ENCODE peak calls at places on chromosome 10, in six cellular contexts. H, F, W, P, N and D are unnamed samples.

GRCh38 chr10:485776-486572 is 203.5 kb downstream of the DIP2C start:
- DNase-seq in H (no peak), F (no peak), W (no peak), P (peak; percentile 86), N (no peak), D (no peak)

GRCh38 chr10:42953684-42954674 is 122.9 kb upstream of the RET start:
- DNase-seq in H (no peak), F (no peak), W (no peak), P (peak; percentile 32), N (no peak), D (no peak)

GRCh38 chr10:7872041-7872442 is 53.7 kb downstream of the TAF3 start:
- DNase-seq in H (no peak), F (no peak), W (no peak), P (no peak), N (peak; percentile 5), D (peak; percentile 17)

GRCh38 chr10:15543994-15544393 is 172.9 kb upstream of the FAM171A1 start:
- DNase-seq in H (no peak), F (no peak), W (no peak), P (no peak), N (no peak), D (no peak)

GRCh38 chr10:131260031-131260430 is 51.5 kb downstream of the TCERG1L start:
- DNase-seq in H (no peak), F (no peak), W (no peak), P (peak; percentile 50), N (no peak), D (no peak)

GRCh38 chr10:79070091-79070610 is 1.4 kb downstream of the ZMIZ1 start:
- DNase-seq in H (peak; percentile 50), F (no peak), W (no peak), P (peak; percentile 83), N (peak; percentile 43), D (no peak)

GRCh38 chr10:909831-910230 is 21.7 kb downstream of the LARP4B start:
- DNase-seq in H (no peak), F (peak; percentile 66), W (no peak), P (no peak), N (no peak), D (no peak)

GRCh38 chr10:95552680-95553342 is 8.4 kb downstream of the SORBS1 start:
- DNase-seq in H (no peak), F (no peak), W (no peak), P (no peak), N (no peak), D (peak; percentile 33)

GRCh38 chr10:131461093-131461492 is 149.6 kb upstream of the TCERG1L start:
- DNase-seq in H (no peak), F (no peak), W (no peak), P (no peak), N (no peak), D (no peak)

GRCh38 chr10:29827512-29827911 is 192.7 kb upstream of the SVIL start:
- DNase-seq in H (no peak), F (no peak), W (no peak), P (no peak), N (no peak), D (no peak)

GRCh38 chr10:60524541-60524940 is 134.9 kb upstream of the ANK3 start:
- DNase-seq in H (no peak), F (peak; percentile 95), W (no peak), P (no peak), N (no peak), D (peak; percentile 81)

DNA sequence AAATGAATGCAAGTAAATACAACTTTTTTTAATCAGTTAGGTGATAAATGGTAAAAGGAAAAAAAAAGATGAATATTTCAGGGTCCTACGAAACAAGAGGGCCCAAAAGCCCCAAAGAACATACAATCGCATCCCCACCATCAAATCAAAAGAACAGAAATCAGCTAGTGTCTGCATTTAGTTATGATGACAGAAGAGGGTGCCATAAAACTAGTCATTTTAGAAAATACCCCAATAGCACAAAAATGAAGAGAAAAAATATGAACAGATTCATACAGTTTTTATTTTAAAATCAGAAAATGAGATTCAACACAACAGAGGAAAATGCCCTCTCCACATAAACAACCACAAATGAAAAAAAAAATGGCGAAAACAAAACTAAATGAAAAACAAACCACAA is 905.5 kb downstream of the REEP3 start:
- DNase-seq in H (no peak), F (no peak), W (no peak), P (no peak), N (no peak), D (no peak)
- H3K36me3 ChIP-seq in H (no peaks in the 10 kb centered on the region), F (no peaks in the 10 kb centered on the region), W (no peaks in the 10 kb centered on the region), P (no peaks in the 10 kb centered on the region), N (no peaks in the 10 kb centered on the region), D (no peaks in the 10 kb centered on the region)

GRCh38 chr10:23174075-23174973 is 17.8 kb upstream of the PTF1A start:
- DNase-seq in H (no peak), F (no peak), W (no peak), P (no peak), N (no peak), D (no peak)
- TF ChIP-seq CTCF in H (no peak), F (no peak), W (no peak), P (no peak), N (no peak), D (no peak)

DNA sequence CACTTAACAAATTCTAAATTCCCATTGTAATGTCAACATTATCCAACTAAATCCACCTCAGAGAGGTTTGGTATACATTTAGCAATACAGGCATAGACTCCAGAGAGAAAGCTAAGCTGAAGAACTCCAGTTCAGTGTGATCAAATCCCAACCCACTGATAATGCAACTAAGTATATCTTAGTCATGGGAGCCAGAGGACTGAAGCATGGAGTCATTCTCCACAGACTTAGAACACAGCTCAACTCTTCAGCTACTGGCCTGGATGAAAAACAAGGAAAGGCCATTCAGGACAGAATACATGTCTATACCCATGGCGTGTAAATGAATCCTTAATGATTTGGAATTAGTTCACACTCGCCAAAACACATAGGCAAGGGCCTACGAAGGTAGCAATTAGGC is 27.9 kb downstream of the NOC3L start:
- DNase-seq in H (no peak), F (no peak), W (no peak), P (no peak), N (no peak), D (no peak)
- H3K36me3 ChIP-seq in H (no peaks in the 10 kb centered on the region), F (peaks cover 71% of the 10 kb centered on the region), W (no peaks in the 10 kb centered on the region), P (peaks cover 32% of the 10 kb centered on the region), N (peaks cover 20% of the 10 kb centered on the region), D (peaks cover 5% of the 10 kb centered on the region)

GRCh38 chr10:111856631-111857030 is 326.9 kb downstream of the GPAM start:
- DNase-seq in H (no peak), F (no peak), W (no peak), P (no peak), N (no peak), D (no peak)
- TF ChIP-seq CTCF in H (no peak), F (peak; percentile 28), W (no peak), P (peak; percentile 6), N (no peak), D (no peak)

GRCh38 chr10:133399123-133399601 is 5.2 kb downstream of the MTG1 start:
- DNase-seq in H (no peak), F (no peak), W (no peak), P (peak; percentile 53), N (no peak), D (no peak)
- H3K36me3 ChIP-seq in H (peaks cover 21% of the 10 kb centered on the region), F (peaks cover 22% of the 10 kb centered on the region), W (no peaks in the 10 kb centered on the region), P (peaks cover 24% of the 10 kb centered on the region), N (no peaks in the 10 kb centered on the region), D (peaks cover 33% of the 10 kb centered on the region)

GRCh38 chr10:16856092-16856491 is 38.9 kb upstream of the RSU1 start:
- DNase-seq in H (no peak), F (peak; percentile 33), W (no peak), P (no peak), N (no peak), D (peak; percentile 39)

GRCh38 chr10:16856567-16856966 is 39.3 kb upstream of the RSU1 start:
- DNase-seq in H (no peak), F (peak; percentile 78), W (no peak), P (no peak), N (no peak), D (no peak)

GRCh38 chr10:16853809-16854208 is 36.6 kb upstream of the RSU1 start:
- DNase-seq in H (no peak), F (no peak), W (no peak), P (no peak), N (no peak), D (no peak)

GRCh38 chr10:16854623-16855022 is 37.4 kb upstream of the RSU1 start:
- DNase-seq in H (no peak), F (peak; percentile 47), W (no peak), P (no peak), N (no peak), D (peak; percentile 70)

DNA sequence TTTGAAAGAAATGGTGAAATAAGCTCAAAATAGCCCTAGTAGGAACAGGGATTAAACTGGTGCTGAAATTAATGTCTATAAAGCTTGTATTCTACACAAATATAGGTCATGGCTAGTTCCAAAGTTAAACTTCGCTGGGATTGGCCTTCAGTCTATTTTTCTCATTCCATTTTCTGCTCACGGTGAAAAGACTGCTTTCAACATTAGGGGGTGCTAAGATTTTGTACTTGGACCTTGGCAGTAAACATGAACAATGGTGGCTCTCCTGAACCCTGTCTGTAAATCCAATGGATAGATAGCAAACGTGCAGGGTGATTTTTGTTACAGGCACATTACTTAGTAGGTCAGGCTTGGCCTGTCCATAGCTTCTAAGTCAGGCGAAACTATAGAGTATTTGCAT is 36.0 kb upstream of the RSU1 start:
- DNase-seq in H (no peak), F (peak; percentile 32), W (no peak), P (no peak), N (no peak), D (peak; percentile 36)
- TF ChIP-seq CTCF in H (no peak), F (peak; percentile 51), W (no peak), P (no peak), N (no peak), D (peak; percentile 24)

GRCh38 chr10:3365630-3366029 is 193.0 kb upstream of the PITRM1 start:
- DNase-seq in H (no peak), F (no peak), W (no peak), P (no peak), N (peak; percentile 1), D (peak; percentile 86)
- H3K36me3 ChIP-seq in H (no peaks in the 10 kb centered on the region), F (no peaks in the 10 kb centered on the region), W (no peaks in the 10 kb centered on the region), P (no peaks in the 10 kb centered on the region), N (no peaks in the 10 kb centered on the region), D (no peaks in the 10 kb centered on the region)